ENCODE peak calls at places on chromosomes 16 and 17, in nine cellular contexts. F is esophagus muscularis mucosa, E is GM10248, Z is neural crest cell, X is hepatocyte, B is omental fat pad, Y is MCF 10A, L is tibial artery, T is body of pancreas. G is an unnamed sample.
A peak's percentile ranks its signal among the peaks of the same experiment; 100 is the strongest.

GRCh38 chr17:47423406-47424295 is 99.9 kb downstream of the EFCAB13 start:
- DNase-seq in F (no peak), E (peak; percentile 41), Z (peak; percentile 3), X (peak; percentile 56), B (no peak), Y (no peak), L (no peak), T (peak; percentile 57), G (peak; percentile 69)

GRCh38 chr16:4935231-4935855 is 1.6 kb downstream of the PPL start:
- DNase-seq in F (peak; percentile 96), E (no peak), Z (no peak), X (peak; percentile 61), B (peak; percentile 57), Y (peak; percentile 98), L (peak; percentile 98), T (peak; percentile 74), G (peak; percentile 49)

GRCh38 chr17:68326681-68327080 is 35.4 kb downstream of the ARSG start:
- DNase-seq in F (no peak), E (no peak), Z (no peak), X (no peak), B (no peak), Y (no peak), L (no peak), T (no peak), G (no peak)

GRCh38 chr17:42112552-42113176 is at the start of gene DHX58:
- DNase-seq in F (peak; percentile 96), E (peak; percentile 93), Z (no peak), X (peak; percentile 71), B (no peak), Y (peak; percentile 64), L (peak; percentile 86), T (peak; percentile 84), G (peak; percentile 83)

GRCh38 chr17:61366076-61366714 is 33.4 kb upstream of the TBX2 start:
- DNase-seq in F (no peak), E (no peak), Z (no peak), X (no peak), B (no peak), Y (no peak), L (no peak), T (no peak), G (no peak)

GRCh38 chr16:66421891-66422290 is 5.2 kb upstream of the BEAN1 start:
- DNase-seq in F (no peak), E (no peak), Z (no peak), X (no peak), B (no peak), Y (no peak), L (peak; percentile 35), T (no peak), G (no peak)

GRCh38 chr16:49754495-49755290 is 101.2 kb downstream of the ZNF423 start:
- DNase-seq in F (no peak), E (no peak), Z (no peak), X (peak; percentile 53), B (no peak), Y (peak; percentile 3), L (no peak), T (peak; percentile 15), G (no peak)

GRCh38 chr17:41811549-41812175 is at the start of gene P3H4:
- DNase-seq in F (no peak), E (peak; percentile 85), Z (peak; percentile 73), X (peak; percentile 93), B (no peak), Y (peak; percentile 74), L (peak; percentile 88), T (peak; percentile 90), G (peak; percentile 89)

GRCh38 chr16:50304467-50305440 is 38.4 kb downstream of the ADCY7 start:
- DNase-seq in F (no peak), E (no peak), Z (no peak), X (no peak), B (peak; percentile 13), Y (no peak), L (peak; percentile 63), T (no peak), G (no peak)

GRCh38 chr17:14780116-14780515 is 479.2 kb downstream of the HS3ST3B1 start:
- DNase-seq in F (peak; percentile 62), E (no peak), Z (peak; percentile 52), X (no peak), B (no peak), Y (no peak), L (no peak), T (no peak), G (no peak)

GRCh38 chr17:60039509-60040442 is 38.9 kb downstream of the HEATR6 start:
- DNase-seq in F (no peak), E (no peak), Z (no peak), X (no peak), B (no peak), Y (no peak), L (no peak), T (no peak), G (no peak)

GRCh38 chr16:84199861-84200260 is 8.9 kb downstream of the ADAD2 start:
- DNase-seq in F (no peak), E (no peak), Z (no peak), X (no peak), B (no peak), Y (peak; percentile 74), L (no peak), T (no peak), G (no peak)

GRCh38 chr16:68640972-68641371 is 4.1 kb upstream of the CDH3 start:
- DNase-seq in F (no peak), E (no peak), Z (no peak), X (peak; percentile 49), B (no peak), Y (peak; percentile 65), L (no peak), T (no peak), G (peak; percentile 50)

GRCh38 chr17:3615160-3615870 is 6.1 kb upstream of the TRPV1 start:
- DNase-seq in F (no peak), E (no peak), Z (no peak), X (no peak), B (no peak), Y (no peak), L (no peak), T (no peak), G (no peak)
- TF ChIP-seq CTCF in F (no peak), E (no peak), Z (no peak), X (no peak), B (no peak), Y (no peak), L (no peak), T (no peak), G (no peak)

GRCh38 chr16:588639-588888 is 1.3 kb upstream of the RAB40C start:
- DNase-seq in F (no peak), E (no peak), Z (peak; percentile 48), X (peak; percentile 82), B (no peak), Y (peak; percentile 44), L (peak; percentile 79), T (peak; percentile 62), G (peak; percentile 50)
- TF ChIP-seq CTCF in F (no peak), E (no peak), Z (no peak), X (no peak), B (no peak), Y (no peak), L (no peak), T (no peak), G (no peak)

DNA sequence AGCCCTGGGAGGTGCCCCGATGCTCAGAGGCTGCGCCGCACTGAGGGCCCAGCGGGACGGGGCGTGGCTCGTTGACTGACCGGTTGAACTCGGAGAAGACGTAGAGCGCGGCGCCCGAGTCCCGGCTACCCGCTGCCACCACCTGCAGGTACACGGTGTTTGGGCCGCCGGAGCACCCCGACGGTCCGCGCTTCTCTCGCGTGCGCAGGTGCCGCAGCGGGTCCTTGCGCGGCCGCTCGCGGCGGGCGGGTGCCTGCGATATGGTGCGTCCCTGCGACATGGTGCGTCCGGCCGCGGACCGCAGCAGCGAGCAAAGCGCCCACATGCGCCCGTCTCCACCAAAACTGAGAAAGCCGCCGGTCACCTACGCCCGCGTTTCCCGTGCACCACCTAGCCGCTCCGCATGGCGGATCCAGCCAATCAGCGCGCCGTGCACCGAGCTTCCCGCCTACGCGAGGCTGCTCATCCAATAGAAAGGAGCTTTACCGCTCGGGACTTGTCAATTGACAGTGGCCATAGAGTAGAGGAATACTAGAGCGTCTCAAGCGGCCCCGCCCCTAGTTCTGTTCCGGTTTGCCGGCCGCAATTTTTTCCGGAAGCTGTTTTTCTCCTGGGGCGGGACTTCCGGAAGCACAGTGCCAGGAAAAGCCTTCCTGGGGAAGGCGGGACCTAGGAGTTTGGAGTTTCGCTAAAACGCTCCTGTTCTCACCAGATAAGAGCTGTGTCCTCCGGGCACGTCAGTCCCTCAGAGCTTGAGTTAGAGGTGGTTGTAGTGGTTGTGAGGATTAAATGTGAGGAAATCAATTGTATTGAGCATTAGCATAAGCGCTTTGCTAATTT is at the start of gene ELAC2:
- DNase-seq in F (peak; percentile 99), E (peak; percentile 96), Z (peak; percentile 91), X (peak; percentile 99), B (peak; percentile 89), Y (peak; percentile 99), L (peak; percentile 99), T (peak; percentile 98), G (peak; percentile 91)
- TF ChIP-seq CTCF in F (no peak), E (no peak), Z (peak; percentile 33), X (peak; percentile 16), B (no peak), Y (peak; percentile 13), L (peak; percentile 26), T (peak; percentile 12), G (no peak)

GRCh38 chr17:81406117-81406953 is 11.1 kb downstream of the BAHCC1 start:
- DNase-seq in F (no peak), E (no peak), Z (no peak), X (no peak), B (no peak), Y (no peak), L (no peak), T (no peak), G (no peak)

GRCh38 chr17:81410852-81411251 is 15.6 kb downstream of the BAHCC1 start:
- DNase-seq in F (no peak), E (no peak), Z (no peak), X (no peak), B (no peak), Y (no peak), L (no peak), T (no peak), G (no peak)

GRCh38 chr17:81408049-81408448 is 12.8 kb downstream of the BAHCC1 start:
- DNase-seq in F (no peak), E (no peak), Z (no peak), X (no peak), B (no peak), Y (no peak), L (no peak), T (no peak), G (no peak)

GRCh38 chr17:81411305-81411704 is 16.0 kb downstream of the BAHCC1 start:
- DNase-seq in F (no peak), E (no peak), Z (no peak), X (no peak), B (no peak), Y (no peak), L (no peak), T (no peak), G (no peak)

GRCh38 chr17:81409190-81409935 is 14.1 kb downstream of the BAHCC1 start:
- DNase-seq in F (no peak), E (no peak), Z (no peak), X (no peak), B (no peak), Y (no peak), L (no peak), T (no peak), G (no peak)
- TF ChIP-seq CTCF in F (no peak), E (no peak), Z (no peak), X (no peak), B (no peak), Y (no peak), L (no peak), T (no peak), G (no peak)